ENCODE peak calls at places on chromosomes 1 and 21, in five cellular contexts. One of them, this sample, is unnamed.

GRCh38 chr1:5385400-5385799 is 606.8 kb downstream of the NPHP4 start:
- DNase-seq in A549: no peak
- DNase-seq in neuronal stem cell: no peak
- DNase-seq in stomach: no peak
- DNase-seq in gastrocnemius medialis: no peak
- DNase-seq in this sample: no peak

GRCh38 chr1:17711577-17711910 is 43.6 kb upstream of the ACTL8 start:
- DNase-seq in neuronal stem cell: no peak
- DNase-seq in gastrocnemius medialis: no peak
- DNase-seq in A549: no peak
- DNase-seq in stomach: no peak
- DNase-seq in this sample: no peak

GRCh38 chr1:5928714-5929400 is 63.4 kb downstream of the NPHP4 start:
- DNase-seq in neuronal stem cell: no peak
- DNase-seq in stomach: no peak
- DNase-seq in A549: no peak
- DNase-seq in gastrocnemius medialis: no peak
- DNase-seq in this sample: no peak

GRCh38 chr21:35222541-35222941 is 173.4 kb upstream of the RUNX1 start:
- DNase-seq in stomach: no peak
- DNase-seq in A549: no peak
- DNase-seq in gastrocnemius medialis: peak
- DNase-seq in neuronal stem cell: no peak
- DNase-seq in this sample: no peak

GRCh38 chr1:230000439-230001184 is 66.4 kb upstream of the GALNT2 start:
- DNase-seq in A549: no peak
- DNase-seq in stomach: no peak
- DNase-seq in gastrocnemius medialis: no peak
- DNase-seq in neuronal stem cell: no peak
- DNase-seq in this sample: no peak

GRCh38 chr1:20551945-20552727 is at the start of gene FAM43B:
- DNase-seq in gastrocnemius medialis: peak
- DNase-seq in A549: peak
- DNase-seq in stomach: no peak
- DNase-seq in neuronal stem cell: peak
- DNase-seq in this sample: peak

GRCh38 chr21:42419845-42420244 is 16.1 kb downstream of the UBASH3A start:
- DNase-seq in gastrocnemius medialis: no peak
- DNase-seq in neuronal stem cell: no peak
- DNase-seq in A549: no peak
- DNase-seq in stomach: no peak
- DNase-seq in this sample: no peak

GRCh38 chr21:38797470-38797869 is 8.3 kb upstream of the ETS2 start:
- DNase-seq in A549: peak
- DNase-seq in gastrocnemius medialis: no peak
- DNase-seq in stomach: no peak
- DNase-seq in neuronal stem cell: no peak
- DNase-seq in this sample: no peak

GRCh38 chr1:200524092-200524491 is 96.5 kb downstream of the KIF14 start:
- DNase-seq in A549: no peak
- DNase-seq in neuronal stem cell: no peak
- DNase-seq in stomach: no peak
- DNase-seq in gastrocnemius medialis: no peak
- DNase-seq in this sample: no peak

GRCh38 chr1:91731815-91732214 is 154.1 kb downstream of the TGFBR3 start:
- DNase-seq in neuronal stem cell: no peak
- DNase-seq in gastrocnemius medialis: no peak
- DNase-seq in stomach: no peak
- DNase-seq in A549: no peak
- DNase-seq in this sample: no peak

GRCh38 chr1:89547563-89548485 is 23.2 kb downstream of the LRRC8B start:
- DNase-seq in A549: peak
- DNase-seq in gastrocnemius medialis: peak
- DNase-seq in stomach: no peak
- DNase-seq in neuronal stem cell: no peak
- DNase-seq in this sample: no peak

GRCh38 chr21:37164742-37165141 is 91.7 kb downstream of the TTC3 start:
- DNase-seq in neuronal stem cell: no peak
- DNase-seq in stomach: no peak
- DNase-seq in A549: no peak
- DNase-seq in gastrocnemius medialis: no peak
- DNase-seq in this sample: no peak

GRCh38 chr1:11786168-11786567 is 19.6 kb downstream of the MTHFR start:
- DNase-seq in gastrocnemius medialis: no peak
- DNase-seq in stomach: no peak
- DNase-seq in neuronal stem cell: no peak
- DNase-seq in A549: no peak
- DNase-seq in this sample: no peak

GRCh38 chr1:214008347-214008746 is 20.6 kb downstream of the PROX1 start:
- DNase-seq in A549: no peak
- DNase-seq in stomach: no peak
- DNase-seq in gastrocnemius medialis: no peak
- DNase-seq in neuronal stem cell: no peak
- DNase-seq in this sample: no peak

GRCh38 chr1:113123737-113124136 is 50.7 kb downstream of the LRIG2 start:
- DNase-seq in A549: no peak
- DNase-seq in stomach: no peak
- DNase-seq in gastrocnemius medialis: no peak
- DNase-seq in neuronal stem cell: no peak
- DNase-seq in this sample: no peak

GRCh38 chr1:24463756-24464377 is 38.8 kb upstream of the RCAN3 start:
- DNase-seq in neuronal stem cell: no peak
- DNase-seq in stomach: no peak
- DNase-seq in A549: no peak
- DNase-seq in gastrocnemius medialis: no peak
- DNase-seq in this sample: no peak

GRCh38 chr1:144101397-144102050 is 129.7 kb upstream of the FAM72C start:
- DNase-seq in neuronal stem cell: no peak
- DNase-seq in A549: peak
- DNase-seq in gastrocnemius medialis: peak
- DNase-seq in stomach: peak
- DNase-seq in this sample: no peak

GRCh38 chr1:66932291-66932690 is 7.5 kb downstream of the MIER1 start:
- DNase-seq in neuronal stem cell: no peak
- DNase-seq in stomach: no peak
- DNase-seq in A549: no peak
- DNase-seq in gastrocnemius medialis: no peak
- DNase-seq in this sample: no peak

GRCh38 chr1:172704446-172705176 is 45.7 kb downstream of the FASLG start:
- DNase-seq in A549: no peak
- DNase-seq in neuronal stem cell: no peak
- DNase-seq in stomach: no peak
- DNase-seq in gastrocnemius medialis: no peak
- DNase-seq in this sample: no peak

GRCh38 chr1:233843523-233844204 is 60.8 kb upstream of the SLC35F3 start:
- DNase-seq in gastrocnemius medialis: no peak
- DNase-seq in A549: peak
- DNase-seq in stomach: no peak
- DNase-seq in neuronal stem cell: no peak
- DNase-seq in this sample: no peak

GRCh38 chr1:234533034-234533571 is 54.1 kb upstream of the TARBP1 start:
- DNase-seq in gastrocnemius medialis: peak
- DNase-seq in stomach: no peak
- DNase-seq in A549: no peak
- DNase-seq in neuronal stem cell: no peak
- DNase-seq in this sample: no peak

GRCh38 chr1:204319462-204319861 is 40.3 kb downstream of the PLEKHA6 start:
- DNase-seq in A549: peak
- DNase-seq in stomach: peak
- DNase-seq in gastrocnemius medialis: no peak
- DNase-seq in neuronal stem cell: no peak
- DNase-seq in this sample: no peak

DNA sequence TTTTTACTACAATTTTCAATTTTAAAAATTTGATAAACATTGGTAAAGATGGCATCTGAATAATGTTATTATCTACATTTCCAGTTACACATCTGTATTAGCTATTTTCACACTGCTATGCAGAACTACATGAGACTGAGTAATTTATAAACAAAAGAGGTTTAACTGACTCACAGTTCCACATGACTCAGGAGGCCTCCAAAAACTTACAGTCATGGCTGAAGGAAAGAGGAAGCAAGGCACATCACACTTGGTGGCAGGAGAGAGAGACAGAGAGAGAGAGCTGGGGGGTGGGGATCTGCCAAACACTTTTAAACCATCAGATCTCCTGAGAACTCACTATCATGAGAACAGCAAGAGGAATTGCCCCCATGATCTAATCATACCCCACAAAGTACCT is 850.0 kb downstream of the LTN1 start:
- DNase-seq in gastrocnemius medialis: no peak
- DNase-seq in A549: no peak
- DNase-seq in stomach: no peak
- DNase-seq in neuronal stem cell: no peak
- DNase-seq in this sample: no peak
- H3K27ac ChIP-seq in gastrocnemius medialis: no peak
- H3K27ac ChIP-seq in A549: no peak
- H3K27ac ChIP-seq in stomach: peak
- H3K27ac ChIP-seq in neuronal stem cell: no peak
- H3K27ac ChIP-seq in this sample: no peak

GRCh38 chr1:150151291-150152181 is 1.8 kb downstream of the PLEKHO1 start:
- DNase-seq in A549: no peak
- DNase-seq in neuronal stem cell: no peak
- DNase-seq in gastrocnemius medialis: no peak
- DNase-seq in stomach: peak
- DNase-seq in this sample: no peak

GRCh38 chr1:150154143-150154542 is 4.4 kb downstream of the PLEKHO1 start:
- DNase-seq in stomach: no peak
- DNase-seq in A549: no peak
- DNase-seq in neuronal stem cell: no peak
- DNase-seq in gastrocnemius medialis: no peak
- DNase-seq in this sample: no peak

GRCh38 chr1:150150511-150151021 is 850 bp downstream of the PLEKHO1 start:
- DNase-seq in stomach: no peak
- DNase-seq in A549: no peak
- DNase-seq in neuronal stem cell: no peak
- DNase-seq in gastrocnemius medialis: no peak
- DNase-seq in this sample: no peak

GRCh38 chr1:150152182-150152536 is 2.4 kb downstream of the PLEKHO1 start:
- DNase-seq in neuronal stem cell: no peak
- DNase-seq in A549: no peak
- DNase-seq in gastrocnemius medialis: no peak
- DNase-seq in stomach: no peak
- DNase-seq in this sample: no peak

DNA sequence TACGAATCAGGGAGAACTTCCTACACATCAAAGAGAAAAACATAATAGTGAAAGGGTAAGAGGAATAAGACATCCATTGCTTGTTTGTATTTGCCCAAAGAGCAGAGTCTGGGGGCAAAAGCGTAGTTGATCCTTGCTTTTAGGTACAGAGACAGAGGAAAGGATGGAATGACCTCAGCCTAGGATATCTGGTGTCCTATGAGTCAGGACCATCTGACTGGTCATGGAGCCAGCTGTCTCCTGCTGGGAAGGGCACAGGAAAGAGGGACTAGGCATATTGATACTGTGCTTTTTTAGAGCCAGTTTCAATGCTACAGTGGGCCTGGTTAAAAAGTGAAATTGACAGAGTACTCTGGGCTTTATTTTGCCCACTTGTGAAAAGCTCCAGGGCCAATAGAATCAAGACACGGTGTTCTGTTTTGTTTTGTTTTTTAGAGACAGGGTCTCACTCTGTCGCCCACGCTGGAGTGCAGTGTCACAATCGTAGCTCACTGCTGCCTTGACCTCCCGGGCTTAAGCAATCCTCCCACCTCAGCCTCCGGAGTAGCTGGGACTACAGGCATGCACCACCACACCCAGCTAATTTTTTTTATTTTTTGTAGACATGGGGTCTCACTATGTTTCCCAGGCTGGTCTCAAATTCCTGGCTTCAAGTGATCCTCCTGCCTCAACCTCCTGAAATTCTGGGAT is 3.2 kb downstream of the PLEKHO1 start:
- DNase-seq in A549: no peak
- DNase-seq in stomach: no peak
- DNase-seq in gastrocnemius medialis: peak
- DNase-seq in neuronal stem cell: no peak
- DNase-seq in this sample: no peak
- H3K27ac ChIP-seq in A549: no peak
- H3K27ac ChIP-seq in stomach: peak
- H3K27ac ChIP-seq in gastrocnemius medialis: peak
- H3K27ac ChIP-seq in neuronal stem cell: no peak
- H3K27ac ChIP-seq in this sample: no peak

DNA sequence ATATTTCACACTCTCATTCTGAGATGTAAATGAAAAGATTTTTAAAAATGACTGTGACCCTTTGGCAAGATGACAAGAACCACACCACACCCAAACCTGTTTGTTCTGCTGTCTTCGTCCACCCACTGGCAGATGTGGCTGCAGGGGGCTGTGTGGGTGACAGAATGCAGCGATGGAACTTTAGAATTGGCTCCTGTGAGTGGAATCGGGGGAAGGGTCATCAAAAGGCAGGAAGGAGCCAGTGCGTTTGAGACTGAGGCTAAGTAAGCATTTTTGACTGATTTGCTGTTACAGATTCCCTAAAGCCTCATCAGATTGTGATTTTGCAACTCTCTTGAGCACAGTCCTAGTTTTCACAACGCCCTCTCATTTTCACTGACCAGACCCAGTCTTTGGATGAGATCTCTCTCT is 111.2 kb upstream of the ADGRL2 start:
- DNase-seq in A549: no peak
- DNase-seq in neuronal stem cell: no peak
- DNase-seq in stomach: no peak
- DNase-seq in gastrocnemius medialis: no peak
- DNase-seq in this sample: no peak
- H3K27ac ChIP-seq in A549: no peak
- H3K27ac ChIP-seq in neuronal stem cell: no peak
- H3K27ac ChIP-seq in stomach: no peak
- H3K27ac ChIP-seq in gastrocnemius medialis: peak
- H3K27ac ChIP-seq in this sample: no peak

GRCh38 chr1:231750818-231751623 is 124.4 kb downstream of the DISC1 start:
- DNase-seq in neuronal stem cell: no peak
- DNase-seq in stomach: no peak
- DNase-seq in A549: no peak
- DNase-seq in gastrocnemius medialis: no peak
- DNase-seq in this sample: no peak

GRCh38 chr1:231750296-231750695 is 123.7 kb downstream of the DISC1 start:
- DNase-seq in gastrocnemius medialis: no peak
- DNase-seq in A549: no peak
- DNase-seq in neuronal stem cell: no peak
- DNase-seq in stomach: no peak
- DNase-seq in this sample: no peak

GRCh38 chr1:231753313-231753712 is 126.7 kb downstream of the DISC1 start:
- DNase-seq in neuronal stem cell: no peak
- DNase-seq in A549: no peak
- DNase-seq in stomach: no peak
- DNase-seq in gastrocnemius medialis: no peak
- DNase-seq in this sample: no peak

GRCh38 chr1:231748744-231749143 is 122.2 kb downstream of the DISC1 start:
- DNase-seq in A549: no peak
- DNase-seq in neuronal stem cell: no peak
- DNase-seq in gastrocnemius medialis: no peak
- DNase-seq in stomach: no peak
- DNase-seq in this sample: no peak

GRCh38 chr1:231751624-231751897 is 125.0 kb downstream of the DISC1 start:
- DNase-seq in stomach: no peak
- DNase-seq in neuronal stem cell: no peak
- DNase-seq in gastrocnemius medialis: no peak
- DNase-seq in A549: no peak
- DNase-seq in this sample: no peak
- H3K27ac ChIP-seq in stomach: no peak
- H3K27ac ChIP-seq in neuronal stem cell: no peak
- H3K27ac ChIP-seq in gastrocnemius medialis: no peak
- H3K27ac ChIP-seq in A549: no peak
- H3K27ac ChIP-seq in this sample: no peak